ENCODE peak calls at places on chromosomes 16 and 17, in six cellular contexts. One of them, this sample, is unnamed.

GRCh38 chr17:38881600-38882191 is 11.8 kb downstream of the LASP1 start:
- DNase-seq in cardiac muscle cell: peak; percentile 72
- DNase-seq in MCF 10A: no peak
- DNase-seq in AG04450: no peak
- DNase-seq in fibroblast of the aortic adventitia: peak; percentile 90
- DNase-seq in AG09309: no peak
- DNase-seq in this sample: no peak

GRCh38 chr17:57468932-57469775 is 212.8 kb downstream of the MSI2 start:
- DNase-seq in cardiac muscle cell: no peak
- DNase-seq in MCF 10A: no peak
- DNase-seq in AG04450: no peak
- DNase-seq in fibroblast of the aortic adventitia: no peak
- DNase-seq in AG09309: no peak
- DNase-seq in this sample: no peak

GRCh38 chr16:47236716-47237115 is 93.0 kb upstream of the NETO2 start:
- DNase-seq in cardiac muscle cell: no peak
- DNase-seq in MCF 10A: no peak
- DNase-seq in AG04450: no peak
- DNase-seq in fibroblast of the aortic adventitia: no peak
- DNase-seq in AG09309: no peak
- DNase-seq in this sample: no peak

GRCh38 chr16:641326-642188 is at the start of gene MCRIP2:
- DNase-seq in cardiac muscle cell: peak; percentile 96
- DNase-seq in MCF 10A: peak; percentile 80
- DNase-seq in AG04450: peak; percentile 41
- DNase-seq in fibroblast of the aortic adventitia: peak; percentile 66
- DNase-seq in AG09309: no peak
- DNase-seq in this sample: peak; percentile 70

GRCh38 chr17:80177986-80178590 is 8.3 kb downstream of the CARD14 start:
- DNase-seq in cardiac muscle cell: no peak
- DNase-seq in MCF 10A: no peak
- DNase-seq in AG04450: no peak
- DNase-seq in fibroblast of the aortic adventitia: no peak
- DNase-seq in AG09309: no peak
- DNase-seq in this sample: no peak

GRCh38 chr17:79622776-79623175 is 11.9 kb upstream of the RBFOX3 start:
- DNase-seq in cardiac muscle cell: no peak
- DNase-seq in MCF 10A: no peak
- DNase-seq in AG04450: no peak
- DNase-seq in fibroblast of the aortic adventitia: no peak
- DNase-seq in AG09309: no peak
- DNase-seq in this sample: no peak

GRCh38 chr17:19020016-19020415 is 15.5 kb upstream of the FAM83G start:
- DNase-seq in cardiac muscle cell: no peak
- DNase-seq in MCF 10A: no peak
- DNase-seq in AG04450: no peak
- DNase-seq in fibroblast of the aortic adventitia: no peak
- DNase-seq in AG09309: no peak
- DNase-seq in this sample: no peak

GRCh38 chr16:88376835-88377726 is 5.7 kb upstream of the ZNF469 start:
- DNase-seq in cardiac muscle cell: no peak
- DNase-seq in MCF 10A: no peak
- DNase-seq in AG04450: no peak
- DNase-seq in fibroblast of the aortic adventitia: peak; percentile 29
- DNase-seq in AG09309: no peak
- DNase-seq in this sample: no peak

GRCh38 chr17:67570797-67571196 is 146.9 kb upstream of the NOL11 start:
- DNase-seq in cardiac muscle cell: no peak
- DNase-seq in MCF 10A: no peak
- DNase-seq in AG04450: no peak
- DNase-seq in fibroblast of the aortic adventitia: no peak
- DNase-seq in AG09309: no peak
- DNase-seq in this sample: no peak

GRCh38 chr16:50509521-50510341 is 38.5 kb upstream of the NKD1 start:
- DNase-seq in cardiac muscle cell: peak; percentile 8
- DNase-seq in MCF 10A: peak; percentile 51
- DNase-seq in AG04450: no peak
- DNase-seq in fibroblast of the aortic adventitia: peak; percentile 3
- DNase-seq in AG09309: no peak
- DNase-seq in this sample: peak; percentile 37

GRCh38 chr16:12433691-12434390 is 369.8 kb downstream of the CPPED1 start:
- DNase-seq in cardiac muscle cell: no peak
- DNase-seq in MCF 10A: no peak
- DNase-seq in AG04450: no peak
- DNase-seq in fibroblast of the aortic adventitia: no peak
- DNase-seq in AG09309: no peak
- DNase-seq in this sample: no peak

GRCh38 chr17:8162997-8163977 is 539 bp upstream of the VAMP2 start:
- DNase-seq in cardiac muscle cell: peak; percentile 32
- DNase-seq in MCF 10A: no peak
- DNase-seq in AG04450: no peak
- DNase-seq in fibroblast of the aortic adventitia: no peak
- DNase-seq in AG09309: no peak
- DNase-seq in this sample: no peak

GRCh38 chr17:1137465-1137894 is 42.3 kb downstream of the ABR start:
- DNase-seq in cardiac muscle cell: no peak
- DNase-seq in MCF 10A: no peak
- DNase-seq in AG04450: no peak
- DNase-seq in fibroblast of the aortic adventitia: no peak
- DNase-seq in AG09309: no peak
- DNase-seq in this sample: peak; percentile 51

GRCh38 chr16:10565167-10565566 is 15.2 kb downstream of the EMP2 start:
- DNase-seq in cardiac muscle cell: no peak
- DNase-seq in MCF 10A: no peak
- DNase-seq in AG04450: no peak
- DNase-seq in fibroblast of the aortic adventitia: peak; percentile 26
- DNase-seq in AG09309: no peak
- DNase-seq in this sample: no peak

GRCh38 chr16:10569629-10570028 is 10.8 kb downstream of the EMP2 start:
- DNase-seq in cardiac muscle cell: no peak
- DNase-seq in MCF 10A: no peak
- DNase-seq in AG04450: no peak
- DNase-seq in fibroblast of the aortic adventitia: no peak
- DNase-seq in AG09309: no peak
- DNase-seq in this sample: no peak

GRCh38 chr16:10564591-10564990 is 15.8 kb downstream of the EMP2 start:
- DNase-seq in cardiac muscle cell: no peak
- DNase-seq in MCF 10A: no peak
- DNase-seq in AG04450: no peak
- DNase-seq in fibroblast of the aortic adventitia: no peak
- DNase-seq in AG09309: no peak
- DNase-seq in this sample: no peak

GRCh38 chr16:10562361-10562899 is 18.0 kb downstream of the EMP2 start:
- DNase-seq in cardiac muscle cell: no peak
- DNase-seq in MCF 10A: no peak
- DNase-seq in AG04450: no peak
- DNase-seq in fibroblast of the aortic adventitia: no peak
- DNase-seq in AG09309: no peak
- DNase-seq in this sample: no peak

GRCh38 chr16:10566613-10567012 is 13.8 kb downstream of the EMP2 start:
- DNase-seq in cardiac muscle cell: no peak
- DNase-seq in MCF 10A: no peak
- DNase-seq in AG04450: no peak
- DNase-seq in fibroblast of the aortic adventitia: no peak
- DNase-seq in AG09309: no peak
- DNase-seq in this sample: no peak
- TF ChIP-seq CTCF in cardiac muscle cell: peak; percentile 2
- TF ChIP-seq CTCF in MCF 10A: no peak
- TF ChIP-seq CTCF in AG04450: no peak
- TF ChIP-seq CTCF in fibroblast of the aortic adventitia: no peak
- TF ChIP-seq CTCF in AG09309: no peak
- TF ChIP-seq CTCF in this sample: no peak

GRCh38 chr16:17296412-17296811 is 174.3 kb downstream of the XYLT1 start:
- DNase-seq in cardiac muscle cell: peak; percentile 11
- DNase-seq in MCF 10A: no peak
- DNase-seq in AG04450: no peak
- DNase-seq in fibroblast of the aortic adventitia: no peak
- DNase-seq in AG09309: no peak
- DNase-seq in this sample: no peak

GRCh38 chr16:17294856-17295255 is 175.9 kb downstream of the XYLT1 start:
- DNase-seq in cardiac muscle cell: no peak
- DNase-seq in MCF 10A: no peak
- DNase-seq in AG04450: no peak
- DNase-seq in fibroblast of the aortic adventitia: no peak
- DNase-seq in AG09309: no peak
- DNase-seq in this sample: no peak

GRCh38 chr16:17295948-17296347 is 174.8 kb downstream of the XYLT1 start:
- DNase-seq in cardiac muscle cell: no peak
- DNase-seq in MCF 10A: no peak
- DNase-seq in AG04450: no peak
- DNase-seq in fibroblast of the aortic adventitia: no peak
- DNase-seq in AG09309: no peak
- DNase-seq in this sample: no peak

GRCh38 chr16:17291289-17291688 is 179.5 kb downstream of the XYLT1 start:
- DNase-seq in cardiac muscle cell: no peak
- DNase-seq in MCF 10A: no peak
- DNase-seq in AG04450: no peak
- DNase-seq in fibroblast of the aortic adventitia: no peak
- DNase-seq in AG09309: no peak
- DNase-seq in this sample: no peak

DNA sequence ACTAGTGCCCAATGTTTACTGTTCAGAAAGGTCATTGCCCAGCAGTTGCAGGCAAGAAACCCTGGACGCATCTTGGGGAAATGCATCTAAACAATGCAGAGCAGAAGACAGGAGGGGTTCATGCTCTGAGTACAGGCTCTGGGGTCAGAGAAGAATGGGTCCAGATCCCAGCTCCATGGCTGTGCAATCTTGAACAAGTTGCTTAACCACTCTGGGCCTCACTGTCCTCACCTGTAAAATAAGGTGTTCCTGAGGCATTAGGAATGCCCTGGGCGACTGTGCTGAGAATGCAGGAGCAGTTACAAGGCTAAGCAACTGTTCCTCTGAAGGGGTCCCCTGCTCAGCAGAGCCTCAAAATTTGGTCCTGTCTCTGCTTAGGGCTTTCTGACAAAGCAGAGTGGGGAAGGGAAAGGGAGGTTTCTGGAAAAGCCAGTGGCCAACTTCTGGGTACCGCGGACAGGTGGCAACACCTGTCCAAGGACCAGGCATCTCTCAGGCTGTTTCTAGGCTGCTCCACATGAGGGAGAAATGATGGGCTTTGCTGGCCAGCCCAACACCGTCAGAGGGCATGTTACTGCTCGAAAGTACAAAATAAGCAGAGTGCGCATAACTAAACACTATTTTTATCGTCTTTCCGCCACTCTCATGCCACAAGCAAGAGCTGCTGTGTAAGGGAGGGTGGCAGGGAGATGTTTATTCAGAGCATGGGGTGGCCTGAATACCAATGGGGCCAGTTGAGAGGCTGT is 176.8 kb downstream of the XYLT1 start:
- DNase-seq in cardiac muscle cell: no peak
- DNase-seq in MCF 10A: no peak
- DNase-seq in AG04450: no peak
- DNase-seq in fibroblast of the aortic adventitia: no peak
- DNase-seq in AG09309: no peak
- DNase-seq in this sample: no peak
- TF ChIP-seq CTCF in cardiac muscle cell: no peak
- TF ChIP-seq CTCF in MCF 10A: no peak
- TF ChIP-seq CTCF in AG04450: no peak
- TF ChIP-seq CTCF in fibroblast of the aortic adventitia: no peak
- TF ChIP-seq CTCF in AG09309: no peak
- TF ChIP-seq CTCF in this sample: no peak

GRCh38 chr17:52298881-52299280 is 140.4 kb upstream of the CA10 start:
- DNase-seq in cardiac muscle cell: no peak
- DNase-seq in MCF 10A: no peak
- DNase-seq in AG04450: no peak
- DNase-seq in fibroblast of the aortic adventitia: no peak
- DNase-seq in AG09309: no peak
- DNase-seq in this sample: no peak

GRCh38 chr17:52297230-52298010 is 138.9 kb upstream of the CA10 start:
- DNase-seq in cardiac muscle cell: no peak
- DNase-seq in MCF 10A: peak; percentile 50
- DNase-seq in AG04450: no peak
- DNase-seq in fibroblast of the aortic adventitia: no peak
- DNase-seq in AG09309: no peak
- DNase-seq in this sample: peak; percentile 57
- TF ChIP-seq CTCF in cardiac muscle cell: no peak
- TF ChIP-seq CTCF in MCF 10A: peak; percentile 48
- TF ChIP-seq CTCF in AG04450: no peak
- TF ChIP-seq CTCF in fibroblast of the aortic adventitia: no peak
- TF ChIP-seq CTCF in AG09309: no peak
- TF ChIP-seq CTCF in this sample: peak; percentile 58

GRCh38 chr16:15778999-15779614 is 77.7 kb downstream of the MYH11 start:
- DNase-seq in cardiac muscle cell: no peak
- DNase-seq in MCF 10A: no peak
- DNase-seq in AG04450: no peak
- DNase-seq in fibroblast of the aortic adventitia: no peak
- DNase-seq in AG09309: no peak
- DNase-seq in this sample: no peak

GRCh38 chr16:15776572-15776971 is 80.3 kb downstream of the MYH11 start:
- DNase-seq in cardiac muscle cell: no peak
- DNase-seq in MCF 10A: no peak
- DNase-seq in AG04450: no peak
- DNase-seq in fibroblast of the aortic adventitia: no peak
- DNase-seq in AG09309: no peak
- DNase-seq in this sample: no peak

GRCh38 chr16:15778204-15778743 is 78.6 kb downstream of the MYH11 start:
- DNase-seq in cardiac muscle cell: no peak
- DNase-seq in MCF 10A: no peak
- DNase-seq in AG04450: no peak
- DNase-seq in fibroblast of the aortic adventitia: no peak
- DNase-seq in AG09309: no peak
- DNase-seq in this sample: no peak

GRCh38 chr16:15775663-15776304 is 81.0 kb downstream of the MYH11 start:
- DNase-seq in cardiac muscle cell: no peak
- DNase-seq in MCF 10A: no peak
- DNase-seq in AG04450: no peak
- DNase-seq in fibroblast of the aortic adventitia: peak; percentile 50
- DNase-seq in AG09309: no peak
- DNase-seq in this sample: peak; percentile 8

DNA sequence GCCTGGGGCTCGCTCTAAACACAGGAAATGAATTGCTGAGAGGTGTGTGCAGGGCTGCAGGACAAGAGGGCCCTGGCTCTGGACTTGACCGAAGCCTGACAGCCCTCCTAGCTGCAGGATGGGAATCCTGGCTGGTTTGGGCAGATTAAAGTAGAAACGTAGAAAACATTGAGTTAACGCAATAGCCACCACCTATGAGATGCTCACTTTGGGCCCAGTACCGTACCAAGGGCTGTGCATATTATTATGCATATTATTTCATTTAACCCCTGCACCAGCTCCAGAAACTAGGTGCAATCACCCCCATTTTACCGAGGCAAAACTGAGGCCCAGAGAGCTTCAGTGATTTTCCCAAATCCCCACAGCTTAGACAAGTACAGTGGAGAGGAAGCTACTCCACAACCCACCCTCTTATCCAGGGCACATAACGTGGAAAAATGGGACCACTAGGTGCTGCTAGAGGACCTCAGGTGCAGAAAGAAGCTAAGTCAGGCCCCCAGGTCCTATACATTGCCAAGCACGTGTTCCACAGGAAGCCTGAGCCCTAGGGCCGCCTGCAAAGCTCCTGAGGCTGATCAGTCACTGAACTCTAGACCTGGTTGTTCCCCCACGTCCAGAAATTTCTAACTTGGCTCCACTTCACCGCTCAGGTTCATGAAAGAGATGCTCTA is 79.2 kb downstream of the MYH11 start:
- DNase-seq in cardiac muscle cell: peak; percentile 68
- DNase-seq in MCF 10A: peak; percentile 49
- DNase-seq in AG04450: peak; percentile 43
- DNase-seq in fibroblast of the aortic adventitia: peak; percentile 62
- DNase-seq in AG09309: no peak
- DNase-seq in this sample: peak; percentile 45
- TF ChIP-seq CTCF in cardiac muscle cell: peak; percentile 65
- TF ChIP-seq CTCF in MCF 10A: peak; percentile 38
- TF ChIP-seq CTCF in AG04450: peak; percentile 73
- TF ChIP-seq CTCF in fibroblast of the aortic adventitia: peak; percentile 67
- TF ChIP-seq CTCF in AG09309: peak; percentile 73
- TF ChIP-seq CTCF in this sample: peak; percentile 36